ENCODE peak calls at places on chromosomes 11 and 22, in four cellular contexts. F is HCT116, N is mesenteric fat pad, I is esophagus squamous epithelium. G is an unnamed sample.

GRCh38 chr11:118193910-118194566 is 17.6 kb upstream of the SCN2B start:
- DNase-seq in F (no peak), N (no peak), I (no peak), G (no peak)

GRCh38 chr11:81267246-81267645 is 1466.4 kb downstream of the FAM181B start:
- DNase-seq in F (no peak), N (no peak), I (no peak), G (no peak)

GRCh38 chr22:19832476-19833108 is 22.1 kb downstream of the GNB1L start:
- DNase-seq in F (no peak), N (peak; percentile 33), I (no peak), G (no peak)

GRCh38 chr11:57597461-57597892 is at the start of gene SERPING1:
- DNase-seq in F (no peak), N (no peak), I (no peak), G (no peak)

GRCh38 chr11:65571940-65572339 is 398 bp upstream of the FAM89B start:
- DNase-seq in F (no peak), N (no peak), I (no peak), G (peak; percentile 70)

GRCh38 chr11:7347611-7348431 is 96.1 kb downstream of the SYT9 start:
- DNase-seq in F (no peak), N (no peak), I (no peak), G (no peak)

GRCh38 chr11:106706355-106706754 is 311.9 kb downstream of the GUCY1A2 start:
- DNase-seq in F (peak; percentile 27), N (no peak), I (no peak), G (no peak)

GRCh38 chr11:48055292-48056132 is 75.2 kb downstream of the PTPRJ start:
- DNase-seq in F (no peak), N (no peak), I (no peak), G (no peak)

GRCh38 chr11:41382927-41383326 is 76.5 kb downstream of the LRRC4C start:
- DNase-seq in F (no peak), N (no peak), I (no peak), G (no peak)

GRCh38 chr11:19259487-19260345 is 19.0 kb upstream of the E2F8 start:
- DNase-seq in F (peak; percentile 24), N (no peak), I (no peak), G (peak; percentile 88)

GRCh38 chr11:105100206-105100605 is 39.4 kb downstream of the CARD18 start:
- DNase-seq in F (no peak), N (no peak), I (no peak), G (peak; percentile 84)

GRCh38 chr22:36865346-36865745 is 4.5 kb downstream of the NCF4 start:
- DNase-seq in F (no peak), N (peak; percentile 76), I (no peak), G (peak; percentile 38)

GRCh38 chr22:23204541-23205157 is 24.3 kb downstream of the BCR start:
- DNase-seq in F (no peak), N (no peak), I (no peak), G (no peak)

GRCh38 chr11:8030526-8031247 is 43.5 kb downstream of the EIF3F start:
- DNase-seq in F (no peak), N (no peak), I (no peak), G (no peak)

GRCh38 chr22:30829901-30830550 is 135.4 kb downstream of the OSBP2 start:
- DNase-seq in F (peak; percentile 90), N (peak; percentile 78), I (no peak), G (peak; percentile 12)

GRCh38 chr11:117179048-117179999 is 781 bp downstream of the SIDT2 start:
- DNase-seq in F (no peak), N (peak; percentile 90), I (no peak), G (peak; percentile 49)

GRCh38 chr11:117146521-117146920 is 2.4 kb downstream of the PAFAH1B2 start:
- DNase-seq in F (no peak), N (no peak), I (no peak), G (peak; percentile 55)

GRCh38 chr22:49035818-49036457 is 791.7 kb downstream of the BRD1 start:
- DNase-seq in F (no peak), N (no peak), I (no peak), G (no peak)

GRCh38 chr11:44754876-44755552 is 28.3 kb downstream of the TSPAN18 start:
- DNase-seq in F (no peak), N (peak; percentile 75), I (no peak), G (no peak)

GRCh38 chr22:47340851-47341436 is 578.5 kb downstream of the TBC1D22A start:
- DNase-seq in F (no peak), N (no peak), I (no peak), G (no peak)

GRCh38 chr11:117771197-117771596 is 25.8 kb downstream of the DSCAML1 start:
- DNase-seq in F (no peak), N (no peak), I (no peak), G (no peak)

GRCh38 chr11:11243790-11244469 is 109.1 kb downstream of the CSNK2A3 start:
- DNase-seq in F (no peak), N (no peak), I (no peak), G (peak; percentile 45)

GRCh38 chr11:12884751-12885318 is 124.3 kb upstream of the RASSF10 start:
- DNase-seq in F (no peak), N (no peak), I (no peak), G (no peak)

GRCh38 chr11:8408151-8408930 is 144.7 kb upstream of the LMO1 start:
- DNase-seq in F (no peak), N (no peak), I (no peak), G (no peak)

GRCh38 chr11:70540196-70540595 is 141.9 kb downstream of the CTTN start:
- DNase-seq in F (no peak), N (no peak), I (no peak), G (no peak)

G was measured in trophoblast cell.